ENCODE peak calls at places on chromosomes 12 and 14, in nine cellular contexts. L is ACHN, E is A549, U is T47D, T is KG1, O is NCI-H1417, Y is lower lobe of right lung, D is heart left ventricle, M is hepatic stellate cell. K is an unnamed sample.

GRCh38 chr12:46371718-46372130 is 849 bp downstream of the SLC38A2 start:
- DNase-seq in L (peak), E (peak), U (peak), T (no peak), O (peak), Y (peak), D (peak), M (no peak), K (no peak)

GRCh38 chr12:28378749-28379148 is 188.5 kb downstream of the CCDC91 start:
- DNase-seq in L (no peak), E (no peak), U (no peak), T (no peak), O (no peak), Y (no peak), D (no peak), M (no peak), K (no peak)

GRCh38 chr12:42128327-42128726 is 16.3 kb downstream of the GXYLT1 start:
- DNase-seq in L (peak), E (no peak), U (no peak), T (no peak), O (peak), Y (no peak), D (no peak), M (no peak), K (peak)

GRCh38 chr14:22221508-22221907 is 367.5 kb downstream of the DAD1 start:
- DNase-seq in L (peak), E (peak), U (no peak), T (no peak), O (no peak), Y (no peak), D (no peak), M (peak), K (peak)

GRCh38 chr14:69687963-69688649 is 76.7 kb downstream of the SUSD6 start:
- DNase-seq in L (no peak), E (no peak), U (no peak), T (no peak), O (peak), Y (no peak), D (no peak), M (no peak), K (no peak)

GRCh38 chr14:59511916-59512530 is 27.7 kb downstream of the JKAMP start:
- DNase-seq in L (peak), E (peak), U (no peak), T (no peak), O (peak), Y (no peak), D (no peak), M (no peak), K (peak)

GRCh38 chr12:59070534-59070933 is 150.2 kb upstream of the LRIG3 start:
- DNase-seq in L (no peak), E (no peak), U (no peak), T (no peak), O (peak), Y (no peak), D (no peak), M (no peak), K (no peak)

GRCh38 chr14:33229269-33229924 is 290.7 kb downstream of the NPAS3 start:
- DNase-seq in L (no peak), E (no peak), U (no peak), T (no peak), O (peak), Y (no peak), D (no peak), M (no peak), K (no peak)

GRCh38 chr12:49225551-49226166 is 36.8 kb upstream of the TUBA1A start:
- DNase-seq in L (peak), E (peak), U (no peak), T (no peak), O (no peak), Y (peak), D (no peak), M (no peak), K (no peak)

GRCh38 chr14:64421166-64421565 is 33.0 kb downstream of the MTHFD1 start:
- DNase-seq in L (no peak), E (peak), U (no peak), T (no peak), O (no peak), Y (no peak), D (no peak), M (peak), K (peak)

GRCh38 chr12:112239881-112240280 is 114.5 kb downstream of the TRAFD1 start:
- DNase-seq in L (no peak), E (no peak), U (no peak), T (no peak), O (no peak), Y (no peak), D (no peak), M (no peak), K (no peak)

GRCh38 chr14:102034301-102034700 is 52.5 kb downstream of the HSP90AA1 start:
- DNase-seq in L (peak), E (peak), U (no peak), T (no peak), O (no peak), Y (no peak), D (no peak), M (no peak), K (no peak)

GRCh38 chr12:53306826-53307225 is 7.3 kb downstream of the MYG1 start:
- DNase-seq in L (no peak), E (no peak), U (no peak), T (no peak), O (no peak), Y (no peak), D (no peak), M (no peak), K (no peak)

GRCh38 chr14:91985008-91985407 is 37.5 kb upstream of the FBLN5 start:
- DNase-seq in L (peak), E (no peak), U (no peak), T (no peak), O (no peak), Y (no peak), D (no peak), M (peak), K (peak)

GRCh38 chr14:100522616-100523021 is 64.6 kb downstream of the BEGAIN start:
- DNase-seq in L (no peak), E (no peak), U (no peak), T (no peak), O (peak), Y (no peak), D (peak), M (no peak), K (no peak)

GRCh38 chr14:104957146-104958113 is 20.7 kb downstream of the AHNAK2 start:
- DNase-seq in L (no peak), E (no peak), U (no peak), T (no peak), O (no peak), Y (peak), D (no peak), M (no peak), K (no peak)

K was measured in bronchial epithelial cell.